ENCODE peak calls at places on chromosomes 16 and 17, in four cellular contexts. M is Karpas-422, A is Peyer's patch, K is left lung. N is an unnamed sample.
A peak's percentile ranks its signal among the peaks of the same experiment; 100 is the strongest.

GRCh38 chr17:43106552-43106951 is 18.6 kb downstream of the BRCA1 start:
- DNase-seq in M (no peak), A (no peak), K (no peak), N (no peak)

GRCh38 chr17:64662774-64663367 is 764 bp upstream of the SMURF2 start:
- DNase-seq in M (no peak), A (no peak), K (no peak), N (no peak)

GRCh38 chr16:57017251-57017650 is 27.9 kb downstream of the NLRC5 start:
- DNase-seq in M (no peak), A (no peak), K (no peak), N (no peak)

GRCh38 chr16:47056704-47057630 is 83.5 kb upstream of the DNAJA2 start:
- DNase-seq in M (no peak), A (no peak), K (no peak), N (no peak)

GRCh38 chr17:73551756-73552155 is 92.5 kb downstream of the SDK2 start:
- DNase-seq in M (no peak), A (no peak), K (no peak), N (no peak)

GRCh38 chr16:48591976-48592375 is 18.0 kb downstream of the N4BP1 start:
- DNase-seq in M (no peak), A (no peak), K (no peak), N (no peak)

GRCh38 chr16:2719328-2720062 is 529 bp downstream of the PRSS27 start:
- DNase-seq in M (no peak), A (no peak), K (peak; percentile 47), N (peak; percentile 85)

GRCh38 chr17:57213180-57213825 is 43.0 kb upstream of the MSI2 start:
- DNase-seq in M (no peak), A (no peak), K (no peak), N (no peak)

GRCh38 chr17:18261146-18261515 is 669 bp downstream of the MIEF2 start:
- DNase-seq in M (peak; percentile 74), A (peak; percentile 29), K (peak; percentile 88), N (peak; percentile 64)

GRCh38 chr17:47855737-47856136 is 4.8 kb upstream of the SP6 start:
- DNase-seq in M (no peak), A (no peak), K (no peak), N (no peak)

GRCh38 chr17:27559506-27559931 is 71.5 kb upstream of the LGALS9 start:
- DNase-seq in M (no peak), A (no peak), K (no peak), N (no peak)
- H3K4me3 ChIP-seq in M (no peak overlapping the region), A (no peak overlapping the region), K (no peak overlapping the region), N (no peak overlapping the region)

GRCh38 chr16:80258407-80258806 is 282.4 kb upstream of the DYNLRB2 start:
- DNase-seq in M (no peak), A (no peak), K (no peak), N (no peak)

GRCh38 chr16:80250376-80250775 is 290.4 kb upstream of the DYNLRB2 start:
- DNase-seq in M (no peak), A (no peak), K (no peak), N (no peak)

GRCh38 chr16:80254970-80255369 is 285.8 kb upstream of the DYNLRB2 start:
- DNase-seq in M (no peak), A (no peak), K (no peak), N (no peak)

GRCh38 chr16:80259289-80259805 is 281.4 kb upstream of the DYNLRB2 start:
- DNase-seq in M (no peak), A (no peak), K (no peak), N (no peak)

GRCh38 chr16:80253741-80254140 is 287.1 kb upstream of the DYNLRB2 start:
- DNase-seq in M (no peak), A (no peak), K (no peak), N (no peak)
- H3K36me3 ChIP-seq in M (no peaks in the 10 kb centered on the region), A (no peaks in the 10 kb centered on the region), K (no peaks in the 10 kb centered on the region), N (no peaks in the 10 kb centered on the region)

GRCh38 chr17:5183410-5183793 is 8.3 kb downstream of the ZNF594 start:
- DNase-seq in M (no peak), A (no peak), K (no peak), N (no peak)

GRCh38 chr17:5182597-5183409 is 8.9 kb downstream of the ZNF594 start:
- DNase-seq in M (no peak), A (no peak), K (no peak), N (no peak)

GRCh38 chr17:5184284-5184683 is 7.4 kb downstream of the ZNF594 start:
- DNase-seq in M (no peak), A (no peak), K (no peak), N (no peak)

GRCh38 chr17:5179003-5179402 is 12.7 kb downstream of the ZNF594 start:
- DNase-seq in M (no peak), A (no peak), K (no peak), N (no peak)

GRCh38 chr17:5181509-5182305 is 10.0 kb downstream of the ZNF594 start:
- DNase-seq in M (peak; percentile 52), A (no peak), K (no peak), N (no peak)
- H3K9me3 ChIP-seq in M (peaks cover 64% of the 10 kb centered on the region), A (peaks cover 10% of the 10 kb centered on the region), K (peaks cover 100% of the 10 kb centered on the region), N (peaks cover 100% of the 10 kb centered on the region)

DNA sequence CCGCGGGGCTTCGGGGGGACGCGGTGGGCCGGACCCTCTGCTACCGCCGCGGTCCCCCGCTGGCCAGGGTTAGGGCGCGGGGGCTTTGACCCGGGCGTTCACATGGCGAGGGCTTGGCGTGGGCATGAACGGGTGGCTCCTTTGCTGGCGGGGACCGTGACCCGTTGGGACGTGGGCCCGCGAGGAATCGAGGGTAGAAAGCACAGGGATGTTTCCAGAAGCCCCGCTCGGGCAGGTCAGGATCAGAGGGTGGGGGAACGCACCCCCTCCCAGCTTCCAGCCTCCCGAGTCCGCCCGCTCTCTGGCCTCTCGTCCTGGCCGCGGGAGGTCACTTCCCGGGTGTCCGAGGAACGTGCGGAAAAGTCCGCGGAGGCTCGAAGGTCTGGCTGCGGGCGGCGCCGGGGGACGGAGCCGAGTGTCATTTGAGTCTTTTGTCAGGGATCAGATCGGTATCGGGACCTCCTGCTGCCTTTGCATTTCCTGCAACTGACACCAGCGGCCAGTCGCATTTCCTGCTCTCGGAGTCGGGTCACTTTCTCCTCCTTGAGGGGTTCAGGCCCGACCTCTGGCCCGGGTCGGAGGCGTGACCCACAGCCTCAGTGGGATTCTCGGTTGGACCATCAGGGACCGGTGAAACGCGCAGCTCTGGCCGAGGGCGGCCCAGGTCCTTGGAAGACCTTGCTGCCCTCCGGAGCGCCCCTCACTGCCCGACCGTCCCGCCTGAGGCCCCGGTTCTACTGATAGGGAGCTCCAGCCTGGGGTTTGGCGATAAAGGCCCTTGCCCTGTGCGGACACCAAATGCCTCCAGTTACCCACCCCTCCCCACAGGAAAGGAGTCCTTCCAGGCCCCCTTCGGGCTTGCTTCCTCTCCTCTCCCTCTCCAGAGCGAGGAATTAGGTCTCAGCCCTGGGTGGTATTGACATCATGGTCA is 702 bp upstream of the WNT3 start:
- DNase-seq in M (no peak), A (peak; percentile 17), K (no peak), N (no peak)
- H3K4me3 ChIP-seq in M (no peak overlapping the region), A (peak overlapping the region; percentile 52), K (peak overlapping the region; percentile 13), N (no peak overlapping the region)

GRCh38 chr16:69365901-69366300 is 14.3 kb upstream of the TMED6 start:
- DNase-seq in M (no peak), A (no peak), K (no peak), N (no peak)
- H3K36me3 ChIP-seq in M (peaks cover 47% of the 10 kb centered on the region), A (no peaks in the 10 kb centered on the region), K (no peaks in the 10 kb centered on the region), N (peaks cover 11% of the 10 kb centered on the region)

DNA sequence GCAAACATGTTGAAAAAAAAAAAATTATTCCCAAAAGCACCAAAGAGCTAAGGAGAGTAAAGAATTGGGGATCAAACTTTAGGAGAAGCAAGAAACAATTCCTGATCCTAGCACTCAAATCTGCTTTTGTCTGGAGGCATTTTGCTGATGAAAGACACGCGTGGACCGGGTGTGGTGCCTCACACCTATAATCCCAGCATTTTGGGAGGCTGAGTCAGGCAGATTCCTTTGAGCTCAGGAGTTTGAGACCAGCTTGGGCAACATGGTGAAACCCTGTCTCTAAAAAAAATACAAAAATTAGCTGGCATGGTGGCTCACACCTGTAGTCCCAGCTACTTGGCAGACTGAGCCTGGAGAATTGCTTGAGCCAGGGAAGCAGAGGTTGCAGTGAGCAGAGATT is 35.4 kb downstream of the ZFP90 start:
- DNase-seq in M (no peak), A (no peak), K (no peak), N (no peak)
- H3K9me3 ChIP-seq in M (peaks cover 42% of the 10 kb centered on the region), A (no peaks in the 10 kb centered on the region), K (peaks cover 99% of the 10 kb centered on the region), N (peaks cover 98% of the 10 kb centered on the region)